ENCODE peak calls at places on chromosome 14, in four cellular contexts. K is HCT116, Q is HepG2, E is K562. O is an unnamed sample.
A peak's percentile ranks its signal among the peaks of the same experiment; 100 is the strongest.

GRCh38 chr14:80965041-80965440 is 9.6 kb downstream of the TSHR start:
- DNase-seq in Q (no peak), K (no peak), E (no peak), O (no peak)

GRCh38 chr14:77011226-77011762 is 17.2 kb downstream of the IRF2BPL start:
- DNase-seq in E (no peak), Q (no peak), K (no peak), O (no peak)

GRCh38 chr14:68788275-68789001 is 4.4 kb downstream of the ZFP36L1 start:
- DNase-seq in K (no peak), Q (no peak), E (no peak), O (no peak)

GRCh38 chr14:33556382-33557121 is 394.3 kb downstream of the EGLN3 start:
- DNase-seq in Q (no peak), K (no peak), E (no peak), O (no peak)

GRCh38 chr14:69693145-69693544 is 73.8 kb upstream of the SRSF5 start:
- DNase-seq in E (no peak), K (no peak), Q (no peak), O (no peak)

GRCh38 chr14:76829016-76829365 is 2.8 kb downstream of the LRRC74A start:
- DNase-seq in K (no peak), E (no peak), Q (no peak), O (no peak)

GRCh38 chr14:20295067-20295466 is 10.7 kb downstream of the TTC5 start:
- DNase-seq in Q (no peak), K (no peak), E (no peak), O (no peak)

GRCh38 chr14:63644741-63645140 is 3.1 kb upstream of the WDR89 start:
- DNase-seq in E (no peak), Q (no peak), K (no peak), O (no peak)

GRCh38 chr14:86675059-86675458 is 1145.1 kb downstream of the FLRT2 start:
- DNase-seq in K (no peak), Q (no peak), E (no peak), O (no peak)

GRCh38 chr14:32038876-32039275 is 38.2 kb upstream of the ARHGAP5 start:
- DNase-seq in Q (no peak), K (no peak), E (no peak), O (no peak)

GRCh38 chr14:101564819-101565698 is 3.8 kb downstream of the DIO3 start:
- DNase-seq in K (no peak), Q (no peak), E (no peak), O (no peak)

GRCh38 chr14:105118646-105119409 is 49.7 kb downstream of the JAG2 start:
- DNase-seq in Q (no peak), E (no peak), K (no peak), O (no peak)

GRCh38 chr14:77323571-77323970 is 2.7 kb downstream of the GSTZ1 start:
- DNase-seq in Q (no peak), E (no peak), K (no peak), O (no peak)

GRCh38 chr14:71225108-71225507 is 317.8 kb downstream of the PCNX1 start:
- DNase-seq in E (no peak), K (no peak), Q (no peak), O (no peak)

GRCh38 chr14:30419037-30419436 is 139.9 kb upstream of the G2E3 start:
- DNase-seq in K (no peak), Q (no peak), E (no peak), O (no peak)

GRCh38 chr14:72906316-72906715 is 12.4 kb upstream of the DPF3 start:
- DNase-seq in K (no peak), Q (no peak), E (no peak), O (no peak)

GRCh38 chr14:72907327-72907826 is 13.5 kb upstream of the DPF3 start:
- DNase-seq in E (no peak), K (no peak), Q (no peak), O (no peak)

GRCh38 chr14:72907886-72908285 is 14.0 kb upstream of the DPF3 start:
- DNase-seq in K (no peak), Q (no peak), E (peak; percentile 59), O (no peak)

GRCh38 chr14:72906879-72907278 is 13.0 kb upstream of the DPF3 start:
- DNase-seq in K (no peak), E (no peak), Q (no peak), O (no peak)

DNA sequence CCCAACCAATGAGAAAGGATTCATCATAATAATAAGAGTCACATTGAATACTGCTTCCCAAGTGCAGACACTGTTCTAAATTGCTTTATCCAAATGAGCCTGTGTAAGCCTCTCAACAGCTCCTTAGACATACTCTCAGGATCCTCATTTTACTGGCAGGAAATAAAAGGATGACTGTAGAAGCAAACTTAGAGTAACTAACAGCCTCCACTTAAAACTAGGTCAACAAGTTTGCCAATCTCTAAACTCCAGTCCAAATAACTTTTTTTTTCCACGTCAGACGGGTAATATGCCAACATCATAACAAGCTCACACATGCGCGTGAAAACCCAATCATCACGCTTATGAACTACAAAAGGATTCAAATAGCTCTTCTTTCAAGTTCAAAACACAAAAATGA is 15.3 kb upstream of the DPF3 start:
- DNase-seq in E (no peak), K (no peak), Q (no peak), O (no peak)
- TF ChIP-seq POLR2AphosphoS5 in E (no peak), K (no peak), Q (no peak), O (no peak)

DNA sequence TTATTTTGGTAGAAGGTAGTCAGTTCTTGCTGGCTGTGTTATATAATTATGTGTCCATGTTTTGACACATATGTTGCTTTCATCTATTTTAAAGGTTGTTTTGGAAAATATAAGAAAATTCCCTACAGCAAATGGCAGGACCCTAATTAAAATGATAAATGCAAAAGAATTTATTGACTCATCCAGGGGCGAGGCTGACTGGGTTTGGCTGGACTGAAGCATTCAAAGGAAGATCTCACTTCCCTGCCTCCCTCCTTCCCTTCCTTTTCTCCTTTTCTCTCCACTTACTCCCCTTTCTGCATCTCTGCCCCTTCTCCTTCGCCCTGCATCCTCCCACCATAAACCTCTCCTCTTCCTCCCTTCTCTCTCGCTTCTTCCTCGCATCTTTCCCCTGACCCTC is 129.6 kb downstream of the SNAPC1 start:
- DNase-seq in Q (no peak), K (no peak), E (no peak), O (no peak)
- TF ChIP-seq SIN3A in Q (no peak), K (no peak), E (no peak), O (no peak)

DNA sequence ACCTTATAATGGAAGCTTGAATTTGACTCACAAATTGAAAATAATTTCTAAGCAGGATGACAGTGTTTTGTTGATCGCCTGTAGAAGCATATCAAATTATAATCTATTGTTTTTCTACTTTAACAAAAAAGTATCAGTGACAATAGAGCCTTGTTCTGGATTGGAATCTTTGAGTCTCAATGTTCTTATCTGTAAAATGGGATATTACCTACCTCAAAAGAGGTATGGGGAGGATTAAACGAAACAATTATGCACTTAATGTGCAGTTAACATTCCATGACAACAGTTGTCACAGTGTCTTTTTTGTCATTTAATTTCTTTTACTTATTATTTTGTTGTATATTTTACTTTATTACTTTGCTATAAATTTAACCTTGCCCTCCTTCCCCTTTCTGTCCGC is 1.1 kb downstream of the RTRAF start:
- DNase-seq in K (no peak), Q (no peak), E (no peak), O (no peak)
- TF ChIP-seq TCF7L2 in K (no peak), Q (no peak), E (no peak), O (no peak)

GRCh38 chr14:22555573-22556011 is 33.4 kb downstream of the DAD1 start:
- DNase-seq in K (no peak), Q (no peak), E (no peak), O (no peak)

GRCh38 chr14:22554706-22555572 is 34.1 kb downstream of the DAD1 start:
- DNase-seq in Q (no peak), E (no peak), K (no peak), O (no peak)

GRCh38 chr14:22557846-22558220 is 31.2 kb downstream of the DAD1 start:
- DNase-seq in E (no peak), K (no peak), Q (no peak), O (no peak)

GRCh38 chr14:22556990-22557623 is 31.9 kb downstream of the DAD1 start:
- DNase-seq in K (peak; percentile 48), Q (peak; percentile 74), E (peak; percentile 82), O (peak; percentile 50)

GRCh38 chr14:22556021-22556989 is 32.7 kb downstream of the DAD1 start:
- DNase-seq in K (no peak), E (peak; percentile 58), Q (no peak), O (no peak)
- TF ChIP-seq POLR2AphosphoS5 in K (no peak), E (no peak), Q (no peak), O (no peak)

GRCh38 chr14:23657959-23658470 is 21.9 kb downstream of the DHRS2 start:
- DNase-seq in Q (no peak), E (no peak), K (no peak), O (no peak)
- TF ChIP-seq SIN3A in Q (no peak), E (no peak), K (no peak), O (no peak)

GRCh38 chr14:55201219-55202096 is 10.1 kb upstream of the DLGAP5 start:
- DNase-seq in K (no peak), E (no peak), Q (peak; percentile 24), O (no peak)

GRCh38 chr14:55200646-55201045 is 9.3 kb upstream of the DLGAP5 start:
- DNase-seq in K (no peak), E (no peak), Q (no peak), O (no peak)

GRCh38 chr14:55207832-55208231 is 16.4 kb upstream of the DLGAP5 start:
- DNase-seq in Q (peak; percentile 6), K (no peak), E (no peak), O (no peak)

GRCh38 chr14:55206175-55206574 is 14.8 kb upstream of the DLGAP5 start:
- DNase-seq in K (no peak), Q (no peak), E (no peak), O (no peak)
- TF ChIP-seq TCF7L2 in K (no peak), Q (no peak), E (no peak), O (no peak)

DNA sequence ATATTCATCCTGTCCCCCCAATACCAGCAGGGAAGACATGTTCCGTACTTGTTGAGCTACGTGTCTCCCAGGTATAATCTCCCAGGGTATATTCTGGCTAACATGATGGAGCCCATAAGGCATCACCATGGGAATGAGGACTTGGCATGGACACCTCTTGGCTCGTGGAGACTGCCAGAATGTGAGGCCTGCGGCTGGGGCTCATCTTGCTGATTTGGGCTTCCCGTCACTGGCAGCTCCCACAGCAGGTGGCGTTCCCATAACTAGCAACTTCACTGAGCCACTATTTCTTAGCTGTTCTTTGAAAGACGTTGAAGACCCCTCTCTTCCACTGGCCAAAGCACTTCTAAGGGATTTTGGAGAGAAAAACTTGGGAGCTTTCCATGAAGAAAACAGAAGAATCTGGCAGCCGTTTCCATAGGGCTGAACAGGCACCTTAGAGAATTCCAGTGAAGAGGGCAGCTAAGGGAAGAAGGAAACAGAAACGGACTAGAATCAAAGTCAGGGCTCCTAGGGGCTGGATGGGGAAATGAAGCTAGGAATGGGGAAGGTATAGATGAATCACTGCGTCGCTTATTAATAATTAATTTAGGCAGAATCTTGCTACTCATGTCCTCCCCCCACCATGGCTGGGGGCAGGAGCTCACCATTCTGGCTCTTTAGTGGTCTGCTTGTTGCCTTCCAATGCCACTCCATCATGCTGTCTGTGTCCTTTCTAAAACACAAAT is 39.7 kb upstream of the FOS start:
- DNase-seq in Q (no peak), E (no peak), K (no peak), O (no peak)
- TF ChIP-seq POLR2AphosphoS5 in Q (no peak), E (no peak), K (no peak), O (no peak)

GRCh38 chr14:89032086-89032649 is 207.7 kb downstream of the TTC8 start:
- DNase-seq in K (no peak), E (peak; percentile 20), Q (no peak), O (no peak)
- TF ChIP-seq SIN3A in K (no peak), E (no peak), Q (no peak), O (no peak)

O was measured in Panc1.